ENCODE peak calls at places on chromosomes 12 and 14, in six cellular contexts. K is hepatocyte, F is pancreas, Z is WTC11, L is psoas muscle, B is adrenal gland. Y is an unnamed sample.

GRCh38 chr14:34835312-34835711 is 39.8 kb downstream of the BAZ1A start:
- DNase-seq in K (no peak), F (no peak), Z (no peak), L (no peak), B (no peak), Y (no peak)

GRCh38 chr14:100384819-100385813 is 62.0 kb downstream of the SLC25A47 start:
- DNase-seq in K (peak), F (no peak), Z (no peak), L (no peak), B (no peak), Y (no peak)

GRCh38 chr12:89084751-89085150 is 267.6 kb downstream of the DUSP6 start:
- DNase-seq in K (no peak), F (no peak), Z (no peak), L (no peak), B (no peak), Y (no peak)

GRCh38 chr14:104244221-104245011 is 106.0 kb downstream of the KIF26A start:
- DNase-seq in K (no peak), F (no peak), Z (no peak), L (peak), B (peak), Y (no peak)

GRCh38 chr14:99137913-99138571 is 134.0 kb downstream of the BCL11B start:
- DNase-seq in K (no peak), F (no peak), Z (no peak), L (no peak), B (no peak), Y (no peak)

GRCh38 chr14:89252887-89253532 is 164.0 kb downstream of the FOXN3 start:
- DNase-seq in K (no peak), F (no peak), Z (peak), L (peak), B (no peak), Y (peak)

GRCh38 chr14:31229638-31230229 is 22.1 kb upstream of the HECTD1 start:
- DNase-seq in K (peak), F (peak), Z (no peak), L (peak), B (peak), Y (no peak)

GRCh38 chr12:89920866-89921265 is 212.2 kb upstream of the ATP2B1 start:
- DNase-seq in K (no peak), F (no peak), Z (no peak), L (no peak), B (no peak), Y (no peak)

GRCh38 chr14:55593698-55594097 is 13.7 kb downstream of the KTN1 start:
- DNase-seq in K (no peak), F (no peak), Z (no peak), L (no peak), B (no peak), Y (no peak)

GRCh38 chr12:1197264-1198018 is 206.4 kb downstream of the ERC1 start:
- DNase-seq in K (no peak), F (no peak), Z (no peak), L (no peak), B (no peak), Y (no peak)

GRCh38 chr14:35257809-35258208 is 34.4 kb upstream of the PSMA6 start:
- DNase-seq in K (no peak), F (no peak), Z (no peak), L (no peak), B (no peak), Y (no peak)

GRCh38 chr12:90102957-90103652 is 394.5 kb upstream of the ATP2B1 start:
- DNase-seq in K (peak), F (no peak), Z (no peak), L (no peak), B (no peak), Y (no peak)

GRCh38 chr14:104392396-104393198 is 187.0 kb upstream of the C14orf180 start:
- DNase-seq in K (no peak), F (no peak), Z (no peak), L (peak), B (no peak), Y (no peak)

GRCh38 chr12:100661300-100661951 is 87.9 kb downstream of the GAS2L3 start:
- DNase-seq in K (no peak), F (no peak), Z (no peak), L (no peak), B (no peak), Y (no peak)

GRCh38 chr12:6230321-6231110 is 30.3 kb downstream of the CD9 start:
- DNase-seq in K (peak), F (peak), Z (no peak), L (peak), B (peak), Y (no peak)

GRCh38 chr12:49187184-49187583 is 1.7 kb downstream of the TUBA1A start:
- DNase-seq in K (peak), F (no peak), Z (no peak), L (peak), B (peak), Y (peak)

GRCh38 chr12:92021665-92022033 is 124.0 kb downstream of the BTG1 start:
- DNase-seq in K (no peak), F (no peak), Z (peak), L (no peak), B (no peak), Y (peak)

GRCh38 chr12:12236896-12237295 is 29.9 kb downstream of the LRP6 start:
- DNase-seq in K (no peak), F (no peak), Z (no peak), L (no peak), B (no peak), Y (no peak)

GRCh38 chr12:12507121-12507520 is 55.5 kb downstream of the DUSP16 start:
- DNase-seq in K (no peak), F (no peak), Z (no peak), L (no peak), B (no peak), Y (no peak)

GRCh38 chr12:39620664-39621658 is 1.4 kb upstream of the ABCD2 start:
- DNase-seq in K (no peak), F (no peak), Z (no peak), L (no peak), B (no peak), Y (no peak)

GRCh38 chr12:77031745-77032144 is 33.6 kb downstream of the E2F7 start:
- DNase-seq in K (no peak), F (no peak), Z (no peak), L (no peak), B (no peak), Y (no peak)

GRCh38 chr14:92729632-92730358 is 18.6 kb downstream of the LGMN start:
- DNase-seq in K (no peak), F (no peak), Z (no peak), L (no peak), B (no peak), Y (no peak)

GRCh38 chr14:92105073-92105844 is 1.1 kb downstream of the ATXN3 start:
- DNase-seq in K (no peak), F (no peak), Z (no peak), L (no peak), B (no peak), Y (no peak)

GRCh38 chr14:97290065-97290464 is 492.9 kb downstream of the VRK1 start:
- DNase-seq in K (no peak), F (no peak), Z (no peak), L (no peak), B (no peak), Y (no peak)

GRCh38 chr14:102440392-102440791 is 69.2 kb downstream of the ANKRD9 start:
- DNase-seq in K (no peak), F (no peak), Z (no peak), L (no peak), B (no peak), Y (no peak)

GRCh38 chr12:129028824-129029223 is 175.5 kb downstream of the GLT1D1 start:
- DNase-seq in K (no peak), F (no peak), Z (no peak), L (no peak), B (no peak), Y (no peak)

GRCh38 chr14:74501135-74501614 is 7.6 kb downstream of the ISCA2 start:
- DNase-seq in K (peak), F (peak), Z (peak), L (peak), B (peak), Y (peak)
- TF ChIP-seq CTCF in K (peak), F (no peak), Z (peak), L (peak), B (peak), Y (peak)

DNA sequence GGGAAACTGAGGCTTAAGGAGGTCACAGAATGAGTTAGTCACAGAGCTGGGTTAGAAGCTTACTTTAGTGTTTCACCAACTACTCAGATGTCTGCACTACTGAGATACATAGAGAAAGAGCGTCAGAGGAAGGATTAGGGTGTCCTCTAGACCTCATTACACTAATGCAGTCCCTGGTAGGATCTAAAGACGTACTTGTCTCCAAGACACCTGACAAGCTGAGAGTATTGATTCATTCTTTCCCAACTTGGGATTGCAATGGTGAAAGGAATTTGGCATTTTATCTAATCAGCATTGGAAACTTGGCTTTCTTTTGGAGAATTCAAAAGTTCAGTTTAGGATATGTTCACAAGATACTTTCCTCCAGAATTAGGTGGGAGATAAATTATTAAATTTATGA is 402.1 kb downstream of the ZFP36L1 start:
- DNase-seq in K (no peak), F (no peak), Z (no peak), L (no peak), B (no peak), Y (no peak)
- TF ChIP-seq CTCF in K (no peak), F (no peak), Z (no peak), L (no peak), B (no peak), Y (no peak)

GRCh38 chr12:55072093-55072492 is 52.3 kb downstream of the NEUROD4 start:
- DNase-seq in K (peak), F (peak), Z (peak), L (peak), B (peak), Y (peak)
- TF ChIP-seq CTCF in K (peak), F (no peak), Z (peak), L (peak), B (peak), Y (peak)

DNA sequence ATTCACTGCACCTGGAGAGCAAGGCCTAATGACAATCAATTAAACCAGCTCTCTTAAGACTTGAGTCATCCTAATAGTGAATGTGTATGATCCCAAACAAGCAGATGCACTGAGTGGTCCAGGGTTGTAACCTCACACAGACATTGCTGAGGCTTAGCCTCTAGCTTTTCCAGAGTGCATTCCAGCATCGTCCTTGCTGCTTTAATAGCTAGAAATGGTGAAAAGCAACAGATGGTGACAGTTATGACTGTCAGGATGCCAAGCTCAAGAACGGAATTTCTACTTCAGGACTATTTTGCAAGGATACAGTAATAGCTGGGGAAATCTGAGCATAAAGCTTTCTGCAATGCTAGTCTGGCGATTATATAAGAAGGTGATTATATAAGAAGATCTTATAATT is 34.6 kb downstream of the PTPRR start:
- DNase-seq in K (peak), F (no peak), Z (no peak), L (no peak), B (no peak), Y (no peak)
- TF ChIP-seq CTCF in K (no peak), F (no peak), Z (no peak), L (no peak), B (no peak), Y (no peak)

GRCh38 chr14:95611293-95611880 is 74.8 kb upstream of the TCL1B start:
- DNase-seq in K (no peak), F (no peak), Z (no peak), L (no peak), B (no peak), Y (no peak)
- TF ChIP-seq CTCF in K (no peak), F (no peak), Z (no peak), L (no peak), B (no peak), Y (no peak)

DNA sequence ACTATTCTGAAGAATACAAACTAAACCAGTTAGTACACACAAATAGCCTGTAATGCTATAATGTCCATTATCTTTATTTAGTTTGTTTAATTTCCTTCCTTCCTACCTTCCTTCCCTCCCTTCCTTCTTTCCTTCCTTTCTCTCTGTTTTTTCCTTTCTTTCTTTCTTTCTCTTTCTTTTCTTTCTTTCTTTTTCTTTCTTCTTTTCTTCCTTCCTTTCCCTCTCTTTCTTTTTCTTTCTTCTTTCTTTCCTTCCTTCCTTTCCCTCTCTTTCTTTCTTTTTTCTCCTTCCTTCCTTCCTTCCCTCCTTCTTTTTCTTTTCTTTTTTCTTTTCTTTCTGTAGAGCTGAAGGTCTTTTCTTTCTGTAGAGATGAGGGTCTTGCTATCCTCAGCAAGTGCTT is 131.2 kb downstream of the TMEM30B start:
- DNase-seq in K (no peak), F (no peak), Z (no peak), L (no peak), B (no peak), Y (no peak)
- TF ChIP-seq CTCF in K (no peak), F (no peak), Z (no peak), L (no peak), B (no peak), Y (no peak)